ENCODE peak calls at places on chromosomes 5 and 9, in four cellular contexts. I is GM12892, K is K562, F is GM12878. P is an unnamed sample.

GRCh38 chr9:76136986-76137385 is 246.5 kb downstream of the PCSK5 start:
- DNase-seq in I (no peak), K (no peak), F (no peak), P (no peak)

GRCh38 chr9:128607642-128608350 is 48.9 kb downstream of the DYNC2I2 start:
- DNase-seq in I (no peak), K (no peak), F (no peak), P (no peak)

GRCh38 chr9:95008151-95008771 is 281.8 kb downstream of the AOPEP start:
- DNase-seq in I (no peak), K (no peak), F (no peak), P (no peak)

GRCh38 chr5:71960196-71960595 is 147.1 kb upstream of the MAP1B start:
- DNase-seq in I (no peak), K (no peak), F (no peak), P (no peak)

GRCh38 chr9:28234133-28234898 is 661.0 kb upstream of the C9orf72 start:
- DNase-seq in I (no peak), K (no peak), F (no peak), P (no peak)

GRCh38 chr5:172454355-172455086 is at the start of gene SH3PXD2B:
- DNase-seq in I (no peak), K (peak), F (no peak), P (peak)

GRCh38 chr9:33931326-33931725 is 114.4 kb downstream of the UBE2R2 start:
- DNase-seq in I (no peak), K (no peak), F (no peak), P (no peak)

GRCh38 chr9:37373621-37374020 is 48.9 kb upstream of the GRHPR start:
- DNase-seq in I (no peak), K (no peak), F (no peak), P (no peak)

GRCh38 chr5:1429501-1429900 is 15.7 kb downstream of the SLC6A3 start:
- DNase-seq in I (no peak), K (no peak), F (no peak), P (no peak)

DNA sequence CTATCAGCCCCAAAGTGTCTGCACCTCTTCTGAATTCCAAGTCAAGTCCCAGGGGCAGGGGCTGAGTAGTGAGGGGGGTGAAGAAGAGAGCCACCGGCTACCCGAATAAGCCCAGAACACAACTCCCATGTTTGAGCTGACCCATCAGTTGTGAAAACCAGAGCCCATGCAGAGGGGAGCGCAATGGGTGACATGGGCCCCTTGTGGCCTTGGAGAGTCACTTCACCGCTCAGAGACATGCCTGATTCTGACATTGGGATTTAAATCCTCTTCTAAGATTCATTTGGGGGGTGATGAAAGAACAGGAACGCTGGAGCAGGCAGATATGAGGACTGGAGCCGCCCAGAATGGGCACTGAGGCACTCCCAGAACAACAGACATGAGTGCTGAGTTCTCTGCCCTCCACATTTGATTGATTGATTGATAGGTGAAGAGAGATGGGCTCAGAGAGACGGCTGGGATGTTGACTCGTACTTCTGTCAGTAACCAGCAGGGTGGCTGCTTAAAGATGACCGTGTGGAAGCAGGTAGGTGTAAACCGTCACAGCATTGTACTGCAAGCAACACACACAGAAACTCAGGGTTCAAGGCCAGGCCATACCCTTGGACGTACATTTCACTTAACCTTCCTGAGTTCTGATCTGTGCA is 74.3 kb downstream of the GPR21 start:
- DNase-seq in I (no peak), K (peak), F (no peak), P (no peak)
- TF ChIP-seq POLR2A in I (peak), K (no peak), F (peak), P (no peak)

GRCh38 chr5:123810911-123811310 is 298.9 kb downstream of the CSNK1G3 start:
- DNase-seq in I (no peak), K (no peak), F (no peak), P (no peak)

GRCh38 chr5:123810253-123810652 is 298.3 kb downstream of the CSNK1G3 start:
- DNase-seq in I (no peak), K (no peak), F (no peak), P (no peak)

GRCh38 chr5:123809594-123810172 is 297.7 kb downstream of the CSNK1G3 start:
- DNase-seq in I (no peak), K (no peak), F (no peak), P (no peak)

GRCh38 chr5:123813251-123813650 is 301.3 kb downstream of the CSNK1G3 start:
- DNase-seq in I (no peak), K (no peak), F (no peak), P (no peak)

DNA sequence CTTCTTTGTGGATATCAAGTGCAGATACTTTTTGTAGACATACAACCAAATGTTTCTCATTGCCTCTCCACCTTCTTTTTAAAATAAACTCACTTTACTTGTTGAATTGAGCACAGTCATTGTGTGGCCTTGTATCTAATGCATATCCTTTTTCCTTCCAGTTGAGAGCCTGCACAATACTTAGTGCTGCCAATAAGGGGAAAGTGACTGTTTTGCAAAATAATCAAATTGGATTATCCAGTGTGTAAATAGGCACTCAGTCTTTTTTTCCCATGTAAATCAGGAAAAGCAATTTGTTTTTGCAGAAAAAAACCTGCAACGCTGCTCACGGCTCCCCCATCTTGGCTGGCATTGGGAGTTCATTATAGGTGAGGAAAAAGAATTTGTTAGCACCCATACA is 299.8 kb downstream of the CSNK1G3 start:
- DNase-seq in I (no peak), K (no peak), F (no peak), P (no peak)
- TF ChIP-seq TAF1 in I (no peak), K (no peak), F (no peak), P (no peak)

DNA sequence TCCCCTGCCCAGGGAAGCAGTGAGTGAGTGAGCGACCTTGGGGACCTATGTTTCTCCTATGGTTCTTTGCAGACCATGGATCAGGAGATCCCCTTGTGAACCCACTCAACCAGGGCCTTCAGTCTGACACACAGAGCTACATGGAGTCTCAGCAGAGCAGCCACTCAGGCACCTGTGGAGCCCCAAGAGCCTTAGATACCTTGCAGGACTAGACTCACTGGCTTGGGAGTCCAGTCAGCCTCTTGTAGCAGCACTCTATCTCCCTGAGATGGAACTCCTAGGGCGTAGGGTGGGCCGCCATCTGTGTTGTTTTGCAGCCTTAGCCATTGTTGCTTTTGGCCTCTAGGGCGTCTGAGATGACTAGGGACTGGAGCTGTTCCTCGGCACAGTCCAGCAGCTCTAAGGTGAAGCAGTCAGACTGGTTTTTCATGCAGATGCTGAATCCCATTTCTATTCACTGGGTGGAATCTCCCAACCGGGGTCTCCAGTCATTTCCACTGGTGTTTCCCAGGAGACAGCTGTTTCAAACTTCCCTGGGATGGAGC is 284.6 kb upstream of the RPS23 start:
- DNase-seq in I (no peak), K (no peak), F (no peak), P (no peak)
- TF ChIP-seq POLR2A in I (no peak), K (no peak), F (no peak), P (no peak)

DNA sequence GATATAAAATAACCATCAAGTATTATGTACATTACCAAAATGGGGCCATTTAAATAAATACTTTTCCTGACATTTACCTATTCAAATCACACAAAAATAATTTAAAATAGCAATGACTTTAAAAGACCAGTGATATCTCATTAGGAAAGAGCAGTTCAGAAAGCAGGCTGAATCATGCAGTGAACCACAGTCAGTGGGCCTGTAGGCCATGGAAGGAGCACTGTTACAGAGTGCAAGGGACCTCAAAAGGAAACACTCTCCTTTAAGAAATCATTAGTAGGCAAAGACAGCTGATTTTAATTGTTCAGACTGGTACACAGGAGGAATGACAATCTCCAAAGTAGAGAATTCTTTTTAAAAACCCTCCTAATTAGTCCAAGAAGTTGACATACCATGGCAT is 283.5 kb upstream of the EFNA5 start:
- DNase-seq in I (no peak), K (no peak), F (no peak), P (no peak)
- TF ChIP-seq TAF1 in I (no peak), K (no peak), F (no peak), P (no peak)

GRCh38 chr5:16528382-16528849 is 62.8 kb upstream of the ZNF622 start:
- DNase-seq in I (no peak), K (no peak), F (no peak), P (no peak)
- TF ChIP-seq POLR2A in I (no peak), K (peak), F (no peak), P (no peak)

GRCh38 chr5:145976431-145977155 is 40.2 kb downstream of the SH3RF2 start:
- DNase-seq in I (no peak), K (no peak), F (no peak), P (no peak)
- TF ChIP-seq TAF1 in I (no peak), K (no peak), F (no peak), P (no peak)

P was measured in GM12891.